ENCODE peak calls at places on chromosomes 7 and 10, in eight cellular contexts. X is lower lobe of right lung; J is germinal center; Z is CD8-positive, alpha-beta memory T cell; W is NCI-H524 treated with DMSO at 0.1 percent for 48 hours; V is GM04504; T is PC-9; K is NCI-H2081 treated with DMSO at 0.1 percent for 48 hours. P is an unnamed sample.
A peak's percentile ranks its signal among the peaks of the same experiment; 100 is the strongest.

GRCh38 chr10:43754569-43755260 is 106.0 kb upstream of the ZNF32 start:
- DNase-seq in X (no peak), J (no peak), Z (no peak), W (no peak), V (no peak), T (no peak), K (no peak), P (no peak)

GRCh38 chr7:31122649-31123058 is 70.5 kb downstream of the ADCYAP1R1 start:
- DNase-seq in X (peak; percentile 59), J (peak; percentile 41), Z (no peak), W (no peak), V (peak; percentile 62), T (peak; percentile 69), K (no peak), P (no peak)

GRCh38 chr10:28633750-28634149 is 43.6 kb upstream of the BAMBI start:
- DNase-seq in X (no peak), J (no peak), Z (no peak), W (no peak), V (no peak), T (no peak), K (no peak), P (no peak)

GRCh38 chr7:158723266-158723665 is 18.7 kb upstream of the NCAPG2 start:
- DNase-seq in X (no peak), J (no peak), Z (no peak), W (no peak), V (no peak), T (no peak), K (no peak), P (no peak)

GRCh38 chr7:157937432-157937831 is 600.6 kb downstream of the DNAJB6 start:
- DNase-seq in X (no peak), J (no peak), Z (no peak), W (no peak), V (no peak), T (no peak), K (no peak), P (no peak)

GRCh38 chr10:111999205-111999914 is 184.2 kb downstream of the GPAM start:
- DNase-seq in X (no peak), J (no peak), Z (no peak), W (no peak), V (no peak), T (no peak), K (no peak), P (no peak)

GRCh38 chr10:43256531-43257209 is 10.2 kb downstream of the RASGEF1A start:
- DNase-seq in X (no peak), J (peak; percentile 1), Z (no peak), W (no peak), V (no peak), T (no peak), K (no peak), P (no peak)

GRCh38 chr10:112139176-112139575 is 44.4 kb downstream of the GPAM start:
- DNase-seq in X (no peak), J (no peak), Z (no peak), W (no peak), V (no peak), T (no peak), K (no peak), P (no peak)

GRCh38 chr7:81767883-81768282 is 2.0 kb downstream of the HGF start:
- DNase-seq in X (no peak), J (no peak), Z (no peak), W (no peak), V (no peak), T (no peak), K (peak; percentile 49), P (no peak)

GRCh38 chr10:88820990-88821389 is 18.5 kb downstream of the LIPM start:
- DNase-seq in X (no peak), J (no peak), Z (no peak), W (no peak), V (peak; percentile 79), T (no peak), K (no peak), P (no peak)

GRCh38 chr7:41445432-41445831 is 257.5 kb downstream of the INHBA start:
- DNase-seq in X (no peak), J (no peak), Z (no peak), W (no peak), V (no peak), T (no peak), K (no peak), P (no peak)

GRCh38 chr10:69636626-69637550 is 6.8 kb downstream of the FAM241B start:
- DNase-seq in X (no peak), J (no peak), Z (no peak), W (no peak), V (no peak), T (no peak), K (no peak), P (no peak)

GRCh38 chr7:2838873-2839578 is 5.1 kb downstream of the GNA12 start:
- DNase-seq in X (no peak), J (peak; percentile 53), Z (no peak), W (no peak), V (no peak), T (no peak), K (no peak), P (no peak)

GRCh38 chr7:82275342-82275741 is 168.2 kb downstream of the CACNA2D1 start:
- DNase-seq in X (no peak), J (no peak), Z (no peak), W (no peak), V (no peak), T (no peak), K (peak; percentile 99), P (no peak)

GRCh38 chr7:122412886-122413285 is 108.3 kb upstream of the FEZF1 start:
- DNase-seq in X (no peak), J (no peak), Z (no peak), W (no peak), V (peak; percentile 23), T (no peak), K (no peak), P (no peak)

P was measured in T-helper 9 cell.